ENCODE peak calls at places on chromosomes 16 and 17, in nine cellular contexts. O is skeletal muscle cell; X is NCI-H2171 treated with DMSO at 0.1 percent for 48 hours; M is progenitor cell of endocrine pancreas; S is naive thymus-derived CD8-positive, alpha-beta T cell; R is NT2/D1; N is tibial nerve; B is left ventricle myocardium inferior; U is posterior vena cava. F is an unnamed sample.

GRCh38 chr16:31322500-31322899 is 32.5 kb upstream of the ITGAX start:
- DNase-seq in O (no peak), X (no peak), M (no peak), S (no peak), R (no peak), N (no peak), B (no peak), U (no peak), F (no peak)

GRCh38 chr17:48747445-48748363 is 19.2 kb upstream of the HOXB13 start:
- DNase-seq in O (no peak), X (no peak), M (no peak), S (no peak), R (no peak), N (no peak), B (no peak), U (peak), F (peak)

GRCh38 chr16:14003119-14003570 is 68.0 kb upstream of the MRTFB start:
- DNase-seq in O (peak), X (no peak), M (no peak), S (no peak), R (peak), N (peak), B (peak), U (peak), F (peak)

GRCh38 chr16:87132361-87133014 is 184.7 kb downstream of the C16orf95 start:
- DNase-seq in O (peak), X (no peak), M (no peak), S (no peak), R (no peak), N (peak), B (peak), U (peak), F (peak)

GRCh38 chr16:88442811-88443576 is 10.1 kb upstream of the ZFPM1 start:
- DNase-seq in O (no peak), X (peak), M (peak), S (peak), R (peak), N (peak), B (peak), U (peak), F (peak)

GRCh38 chr17:67582632-67583230 is 135.0 kb upstream of the NOL11 start:
- DNase-seq in O (no peak), X (no peak), M (no peak), S (no peak), R (no peak), N (no peak), B (no peak), U (no peak), F (no peak)

GRCh38 chr16:85475233-85475632 is 137.9 kb upstream of the GSE1 start:
- DNase-seq in O (no peak), X (peak), M (no peak), S (no peak), R (no peak), N (no peak), B (no peak), U (no peak), F (no peak)

GRCh38 chr17:68584904-68585303 is 16.3 kb downstream of the FAM20A start:
- DNase-seq in O (no peak), X (no peak), M (no peak), S (no peak), R (no peak), N (no peak), B (no peak), U (no peak), F (no peak)

GRCh38 chr17:6713918-6714271 is 726 bp upstream of the SLC13A5 start:
- DNase-seq in O (no peak), X (no peak), M (no peak), S (no peak), R (no peak), N (no peak), B (no peak), U (no peak), F (no peak)

F was measured in PC-3.